ENCODE peak calls at places on chromosomes 2 and 18, in eight cellular contexts. One of them, this sample, is unnamed.

GRCh38 chr2:224069172-224069571 is 30.1 kb upstream of the SERPINE2 start:
- DNase-seq in thyroid gland: peak; percentile 11
- DNase-seq in IMR-90: no peak
- DNase-seq in HL-60: no peak
- DNase-seq in OCI-LY7: no peak
- DNase-seq in AG04449: no peak
- DNase-seq in GM13977: no peak
- DNase-seq in Panc1: no peak
- DNase-seq in this sample: no peak

GRCh38 chr2:240134466-240134865 is 1.6 kb downstream of the COPS9 start:
- DNase-seq in thyroid gland: no peak
- DNase-seq in IMR-90: no peak
- DNase-seq in HL-60: no peak
- DNase-seq in OCI-LY7: no peak
- DNase-seq in AG04449: no peak
- DNase-seq in GM13977: no peak
- DNase-seq in Panc1: no peak
- DNase-seq in this sample: no peak

GRCh38 chr2:150486539-150487484 is 655 bp downstream of the RND3 start:
- DNase-seq in thyroid gland: peak; percentile 38
- DNase-seq in IMR-90: peak; percentile 24
- DNase-seq in HL-60: no peak
- DNase-seq in OCI-LY7: no peak
- DNase-seq in AG04449: no peak
- DNase-seq in GM13977: peak; percentile 21
- DNase-seq in Panc1: no peak
- DNase-seq in this sample: no peak

GRCh38 chr2:219437141-219437540 is 2.5 kb downstream of the SPEG start:
- DNase-seq in thyroid gland: no peak
- DNase-seq in IMR-90: no peak
- DNase-seq in HL-60: no peak
- DNase-seq in OCI-LY7: no peak
- DNase-seq in AG04449: no peak
- DNase-seq in GM13977: no peak
- DNase-seq in Panc1: no peak
- DNase-seq in this sample: no peak

GRCh38 chr2:234534515-234534914 is 37.6 kb upstream of the ARL4C start:
- DNase-seq in thyroid gland: no peak
- DNase-seq in IMR-90: no peak
- DNase-seq in HL-60: no peak
- DNase-seq in OCI-LY7: no peak
- DNase-seq in AG04449: no peak
- DNase-seq in GM13977: no peak
- DNase-seq in Panc1: no peak
- DNase-seq in this sample: no peak

GRCh38 chr18:76425299-76426101 is 69.5 kb downstream of the ZNF516 start:
- DNase-seq in thyroid gland: no peak
- DNase-seq in IMR-90: peak; percentile 52
- DNase-seq in HL-60: no peak
- DNase-seq in OCI-LY7: no peak
- DNase-seq in AG04449: peak; percentile 29
- DNase-seq in GM13977: no peak
- DNase-seq in Panc1: no peak
- DNase-seq in this sample: no peak

GRCh38 chr2:47087051-47087450 is 68.1 kb downstream of the STPG4 start:
- DNase-seq in thyroid gland: no peak
- DNase-seq in IMR-90: no peak
- DNase-seq in HL-60: no peak
- DNase-seq in OCI-LY7: no peak
- DNase-seq in AG04449: no peak
- DNase-seq in GM13977: no peak
- DNase-seq in Panc1: no peak
- DNase-seq in this sample: no peak

GRCh38 chr2:43518182-43518581 is 77.7 kb downstream of the THADA start:
- DNase-seq in thyroid gland: no peak
- DNase-seq in IMR-90: peak; percentile 42
- DNase-seq in HL-60: no peak
- DNase-seq in OCI-LY7: no peak
- DNase-seq in AG04449: no peak
- DNase-seq in GM13977: no peak
- DNase-seq in Panc1: no peak
- DNase-seq in this sample: no peak

GRCh38 chr2:223725494-223725893 is 111.9 kb downstream of the AP1S3 start:
- DNase-seq in thyroid gland: peak; percentile 87
- DNase-seq in IMR-90: peak; percentile 99
- DNase-seq in HL-60: peak; percentile 5
- DNase-seq in OCI-LY7: no peak
- DNase-seq in AG04449: peak; percentile 89
- DNase-seq in GM13977: no peak
- DNase-seq in Panc1: peak; percentile 90
- DNase-seq in this sample: no peak

GRCh38 chr2:163698857-163699256 is 37.0 kb downstream of the FIGN start:
- DNase-seq in thyroid gland: no peak
- DNase-seq in IMR-90: no peak
- DNase-seq in HL-60: no peak
- DNase-seq in OCI-LY7: no peak
- DNase-seq in AG04449: no peak
- DNase-seq in GM13977: no peak
- DNase-seq in Panc1: no peak
- DNase-seq in this sample: no peak

GRCh38 chr18:46158498-46158897 is 54.3 kb downstream of the HAUS1 start:
- DNase-seq in thyroid gland: no peak
- DNase-seq in IMR-90: peak; percentile 26
- DNase-seq in HL-60: no peak
- DNase-seq in OCI-LY7: no peak
- DNase-seq in AG04449: no peak
- DNase-seq in GM13977: no peak
- DNase-seq in Panc1: no peak
- DNase-seq in this sample: no peak

GRCh38 chr18:26383454-26384270 is 157.4 kb downstream of the TAF4B start:
- DNase-seq in thyroid gland: no peak
- DNase-seq in IMR-90: peak; percentile 67
- DNase-seq in HL-60: peak; percentile 41
- DNase-seq in OCI-LY7: peak; percentile 68
- DNase-seq in AG04449: no peak
- DNase-seq in GM13977: peak; percentile 48
- DNase-seq in Panc1: peak; percentile 15
- DNase-seq in this sample: peak; percentile 2

GRCh38 chr2:79189465-79189864 is 29.9 kb upstream of the REG3A start:
- DNase-seq in thyroid gland: no peak
- DNase-seq in IMR-90: no peak
- DNase-seq in HL-60: no peak
- DNase-seq in OCI-LY7: no peak
- DNase-seq in AG04449: no peak
- DNase-seq in GM13977: no peak
- DNase-seq in Panc1: no peak
- DNase-seq in this sample: no peak

GRCh38 chr2:157692768-157693167 is 64.1 kb upstream of the ACVR1C start:
- DNase-seq in thyroid gland: no peak
- DNase-seq in IMR-90: peak; percentile 97
- DNase-seq in HL-60: no peak
- DNase-seq in OCI-LY7: no peak
- DNase-seq in AG04449: peak; percentile 49
- DNase-seq in GM13977: no peak
- DNase-seq in Panc1: peak; percentile 61
- DNase-seq in this sample: no peak

GRCh38 chr2:37575780-37576179 is 95.7 kb downstream of the CDC42EP3 start:
- DNase-seq in thyroid gland: no peak
- DNase-seq in IMR-90: no peak
- DNase-seq in HL-60: peak; percentile 3
- DNase-seq in OCI-LY7: no peak
- DNase-seq in AG04449: no peak
- DNase-seq in GM13977: no peak
- DNase-seq in Panc1: no peak
- DNase-seq in this sample: no peak

GRCh38 chr2:191677091-191677645 is 768 bp upstream of the NABP1 start:
- DNase-seq in thyroid gland: no peak
- DNase-seq in IMR-90: peak; percentile 93
- DNase-seq in HL-60: peak; percentile 82
- DNase-seq in OCI-LY7: peak; percentile 39
- DNase-seq in AG04449: peak; percentile 70
- DNase-seq in GM13977: peak; percentile 56
- DNase-seq in Panc1: no peak
- DNase-seq in this sample: peak; percentile 78

GRCh38 chr2:1590611-1591460 is 153.5 kb downstream of the PXDN start:
- DNase-seq in thyroid gland: no peak
- DNase-seq in IMR-90: no peak
- DNase-seq in HL-60: no peak
- DNase-seq in OCI-LY7: no peak
- DNase-seq in AG04449: no peak
- DNase-seq in GM13977: no peak
- DNase-seq in Panc1: no peak
- DNase-seq in this sample: no peak

GRCh38 chr2:1588051-1588993 is 156.0 kb downstream of the PXDN start:
- DNase-seq in thyroid gland: no peak
- DNase-seq in IMR-90: no peak
- DNase-seq in HL-60: no peak
- DNase-seq in OCI-LY7: no peak
- DNase-seq in AG04449: no peak
- DNase-seq in GM13977: no peak
- DNase-seq in Panc1: no peak
- DNase-seq in this sample: no peak

GRCh38 chr2:1591461-1591770 is 152.9 kb downstream of the PXDN start:
- DNase-seq in thyroid gland: no peak
- DNase-seq in IMR-90: no peak
- DNase-seq in HL-60: no peak
- DNase-seq in OCI-LY7: no peak
- DNase-seq in AG04449: no peak
- DNase-seq in GM13977: no peak
- DNase-seq in Panc1: no peak
- DNase-seq in this sample: no peak

GRCh38 chr2:1586946-1587840 is 157.1 kb downstream of the PXDN start:
- DNase-seq in thyroid gland: no peak
- DNase-seq in IMR-90: no peak
- DNase-seq in HL-60: no peak
- DNase-seq in OCI-LY7: no peak
- DNase-seq in AG04449: no peak
- DNase-seq in GM13977: no peak
- DNase-seq in Panc1: no peak
- DNase-seq in this sample: no peak

DNA sequence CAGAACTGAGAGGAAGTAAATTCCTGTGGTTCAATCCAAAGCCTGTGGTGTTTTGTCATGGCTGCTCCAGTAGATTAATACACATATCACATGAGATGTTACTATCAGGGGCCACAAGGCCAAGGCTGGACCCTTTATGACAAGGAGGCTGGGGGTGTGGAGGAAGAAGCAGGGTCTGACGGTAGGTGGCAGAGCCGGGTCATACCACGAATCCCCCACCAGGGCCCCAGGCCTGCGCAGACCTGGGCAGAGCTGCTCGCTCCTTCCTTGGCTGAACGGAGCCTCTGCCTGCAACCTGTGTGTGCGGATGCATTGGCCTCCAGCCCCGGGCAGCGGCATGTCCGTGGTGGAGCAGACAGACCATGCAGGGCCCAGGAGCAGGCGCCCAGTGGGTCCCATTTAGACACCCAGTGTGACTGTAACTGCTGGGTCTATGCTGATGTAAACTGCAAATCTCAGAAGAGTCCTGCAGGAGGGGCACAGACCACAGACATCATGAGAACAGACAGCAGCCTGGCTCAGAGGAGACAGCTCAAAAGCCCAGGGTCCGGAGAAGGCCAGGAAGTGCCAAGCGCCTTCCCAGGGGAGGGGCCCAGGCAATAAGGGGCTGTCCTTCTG is 155.2 kb downstream of the PXDN start:
- DNase-seq in thyroid gland: no peak
- DNase-seq in IMR-90: peak; percentile 43
- DNase-seq in HL-60: no peak
- DNase-seq in OCI-LY7: no peak
- DNase-seq in AG04449: no peak
- DNase-seq in GM13977: no peak
- DNase-seq in Panc1: no peak
- DNase-seq in this sample: no peak
- TF ChIP-seq CTCF in thyroid gland: no peak
- TF ChIP-seq CTCF in IMR-90: peak; percentile 7
- TF ChIP-seq CTCF in HL-60: no peak
- TF ChIP-seq CTCF in OCI-LY7: peak; percentile 13
- TF ChIP-seq CTCF in AG04449: no peak
- TF ChIP-seq CTCF in GM13977: no peak
- TF ChIP-seq CTCF in Panc1: no peak
- TF ChIP-seq CTCF in this sample: no peak

GRCh38 chr2:184527058-184527457 is 71.3 kb upstream of the ZNF804A start:
- DNase-seq in thyroid gland: no peak
- DNase-seq in IMR-90: no peak
- DNase-seq in HL-60: no peak
- DNase-seq in OCI-LY7: peak; percentile 20
- DNase-seq in AG04449: no peak
- DNase-seq in GM13977: no peak
- DNase-seq in Panc1: no peak
- DNase-seq in this sample: no peak
- TF ChIP-seq CTCF in thyroid gland: no peak
- TF ChIP-seq CTCF in IMR-90: no peak
- TF ChIP-seq CTCF in HL-60: no peak
- TF ChIP-seq CTCF in OCI-LY7: peak; percentile 68
- TF ChIP-seq CTCF in AG04449: no peak
- TF ChIP-seq CTCF in GM13977: peak; percentile 16
- TF ChIP-seq CTCF in Panc1: peak; percentile 20
- TF ChIP-seq CTCF in this sample: no peak

GRCh38 chr2:238441262-238442114 is 14.8 kb downstream of the ASB1 start:
- DNase-seq in thyroid gland: no peak
- DNase-seq in IMR-90: peak; percentile 22
- DNase-seq in HL-60: no peak
- DNase-seq in OCI-LY7: no peak
- DNase-seq in AG04449: no peak
- DNase-seq in GM13977: no peak
- DNase-seq in Panc1: no peak
- DNase-seq in this sample: no peak
- TF ChIP-seq CTCF in thyroid gland: no peak
- TF ChIP-seq CTCF in IMR-90: no peak
- TF ChIP-seq CTCF in HL-60: no peak
- TF ChIP-seq CTCF in OCI-LY7: no peak
- TF ChIP-seq CTCF in AG04449: no peak
- TF ChIP-seq CTCF in GM13977: no peak
- TF ChIP-seq CTCF in Panc1: no peak
- TF ChIP-seq CTCF in this sample: no peak

GRCh38 chr2:226874749-226875148 is 38.9 kb downstream of the RHBDD1 start:
- DNase-seq in thyroid gland: no peak
- DNase-seq in IMR-90: no peak
- DNase-seq in HL-60: no peak
- DNase-seq in OCI-LY7: no peak
- DNase-seq in AG04449: no peak
- DNase-seq in GM13977: no peak
- DNase-seq in Panc1: no peak
- DNase-seq in this sample: no peak

GRCh38 chr2:226875438-226876225 is 39.8 kb downstream of the RHBDD1 start:
- DNase-seq in thyroid gland: no peak
- DNase-seq in IMR-90: no peak
- DNase-seq in HL-60: no peak
- DNase-seq in OCI-LY7: no peak
- DNase-seq in AG04449: no peak
- DNase-seq in GM13977: no peak
- DNase-seq in Panc1: no peak
- DNase-seq in this sample: no peak

GRCh38 chr2:226873826-226874225 is 38.0 kb downstream of the RHBDD1 start:
- DNase-seq in thyroid gland: no peak
- DNase-seq in IMR-90: no peak
- DNase-seq in HL-60: no peak
- DNase-seq in OCI-LY7: no peak
- DNase-seq in AG04449: no peak
- DNase-seq in GM13977: no peak
- DNase-seq in Panc1: no peak
- DNase-seq in this sample: peak; percentile 54

GRCh38 chr2:226869371-226869770 is 33.5 kb downstream of the RHBDD1 start:
- DNase-seq in thyroid gland: no peak
- DNase-seq in IMR-90: no peak
- DNase-seq in HL-60: no peak
- DNase-seq in OCI-LY7: no peak
- DNase-seq in AG04449: no peak
- DNase-seq in GM13977: no peak
- DNase-seq in Panc1: no peak
- DNase-seq in this sample: no peak

GRCh38 chr2:226873051-226873620 is 37.3 kb downstream of the RHBDD1 start:
- DNase-seq in thyroid gland: no peak
- DNase-seq in IMR-90: peak; percentile 59
- DNase-seq in HL-60: peak; percentile 29
- DNase-seq in OCI-LY7: no peak
- DNase-seq in AG04449: no peak
- DNase-seq in GM13977: peak; percentile 6
- DNase-seq in Panc1: no peak
- DNase-seq in this sample: peak; percentile 23
- TF ChIP-seq CTCF in thyroid gland: no peak
- TF ChIP-seq CTCF in IMR-90: peak; percentile 22
- TF ChIP-seq CTCF in HL-60: no peak
- TF ChIP-seq CTCF in OCI-LY7: no peak
- TF ChIP-seq CTCF in AG04449: no peak
- TF ChIP-seq CTCF in GM13977: peak; percentile 30
- TF ChIP-seq CTCF in Panc1: no peak
- TF ChIP-seq CTCF in this sample: no peak

This sample was measured in activated CD8-positive, alpha-beta T cell treated with anti-CD3 and anti-CD28 coated beads for 36 hours.